ENCODE peak calls at places on chromosomes 5 and 9, in seven cellular contexts. Y is cardiac muscle cell; W is lower lobe of right lung; R is pancreas; J is brain microvascular endothelial cell; L is heart right ventricle; M is effector memory CD4-positive, alpha-beta T cell. Z is an unnamed sample.

GRCh38 chr5:111063709-111064322 is 7.7 kb upstream of the TSLP start:
- DNase-seq in Y (no peak), R (no peak), M (no peak), L (no peak), W (no peak), J (no peak), Z (no peak)

GRCh38 chr5:67806647-67807046 is 408.9 kb upstream of the PIK3R1 start:
- DNase-seq in L (no peak), R (no peak), W (no peak), Y (no peak), J (no peak), M (no peak), Z (no peak)

GRCh38 chr5:175282611-175283225 is 161.3 kb downstream of the DRD1 start:
- DNase-seq in M (no peak), J (no peak), R (no peak), Y (no peak), W (no peak), L (no peak), Z (no peak)

GRCh38 chr9:22813520-22813919 is 366.9 kb downstream of the DMRTA1 start:
- DNase-seq in Y (peak), W (no peak), M (no peak), L (no peak), R (no peak), J (no peak), Z (no peak)

GRCh38 chr9:73176450-73176875 is 24.8 kb downstream of the ANXA1 start:
- DNase-seq in L (no peak), J (no peak), M (no peak), W (no peak), Y (no peak), R (no peak), Z (no peak)

GRCh38 chr5:99070355-99070754 is 141.5 kb upstream of the CHD1 start:
- DNase-seq in W (no peak), L (no peak), M (no peak), J (no peak), Y (no peak), R (no peak), Z (no peak)

GRCh38 chr9:14349141-14349817 is 35.3 kb upstream of the NFIB start:
- DNase-seq in L (peak), W (no peak), Y (no peak), M (no peak), R (no peak), J (no peak), Z (no peak)

GRCh38 chr5:6574537-6574936 is 58.3 kb downstream of the NSUN2 start:
- DNase-seq in R (no peak), Y (no peak), M (no peak), J (no peak), W (no peak), L (no peak), Z (no peak)

GRCh38 chr5:123855630-123856029 is 343.7 kb downstream of the CSNK1G3 start:
- DNase-seq in J (no peak), M (no peak), Y (no peak), R (no peak), L (no peak), W (no peak), Z (no peak)

GRCh38 chr5:148961261-148962199 is 101.3 kb downstream of the SH3TC2 start:
- DNase-seq in M (no peak), W (no peak), R (no peak), L (no peak), J (no peak), Y (no peak), Z (no peak)

GRCh38 chr5:34762321-34762871 is 76.6 kb upstream of the TTC23L start:
- DNase-seq in J (no peak), M (no peak), L (peak), Y (no peak), R (no peak), W (no peak), Z (no peak)

GRCh38 chr9:32550046-32550608 is 2.0 kb upstream of the SMIM27 start:
- DNase-seq in L (no peak), M (no peak), R (no peak), W (no peak), J (peak), Y (peak), Z (no peak)

DNA sequence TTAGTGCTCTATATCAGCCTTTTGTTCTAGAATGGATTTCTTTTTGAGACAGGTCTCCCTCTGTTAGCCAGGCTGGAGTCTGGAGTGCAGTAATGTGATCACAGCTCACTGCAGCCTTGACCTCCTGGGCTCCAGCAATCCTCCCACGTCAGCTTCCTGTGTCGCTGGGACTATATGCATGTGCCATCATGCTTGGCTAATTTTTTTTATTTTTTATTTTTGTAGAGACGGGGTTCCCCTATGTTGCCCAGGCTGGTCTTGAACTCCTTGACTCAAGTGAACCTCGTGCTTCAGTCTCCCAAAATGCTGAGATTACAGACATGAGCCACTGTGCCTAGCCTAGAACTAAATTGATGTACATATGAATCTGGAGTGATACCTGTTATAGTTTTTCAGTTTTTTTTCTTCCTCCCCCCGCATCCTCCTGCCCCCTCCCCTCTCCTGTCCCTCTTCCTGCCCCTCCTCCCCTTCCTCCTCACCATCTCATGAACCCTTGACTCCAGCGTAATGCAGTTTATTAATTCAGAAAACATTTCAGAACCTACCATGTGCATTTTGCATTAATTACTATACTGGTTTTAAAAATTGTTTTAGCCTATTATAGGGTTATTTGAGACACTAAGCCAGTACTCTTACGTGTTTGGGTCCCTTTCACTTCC is 37.4 kb upstream of the TNFAIP8 start:
- DNase-seq in L (no peak), W (no peak), Y (no peak), R (no peak), M (peak), J (no peak), Z (no peak)
- H3K27ac ChIP-seq in L (no peak), W (no peak), Y (no peak), R (no peak), M (peak), J (no peak), Z (no peak)

GRCh38 chr5:55407059-55407684 is 99.4 kb downstream of the MTREX start:
- DNase-seq in L (peak), M (no peak), Y (peak), R (no peak), J (peak), W (no peak), Z (no peak)

GRCh38 chr5:55406292-55406691 is 98.5 kb downstream of the MTREX start:
- DNase-seq in Y (no peak), R (no peak), W (no peak), L (no peak), M (no peak), J (no peak), Z (no peak)

GRCh38 chr5:55407984-55408383 is 100.2 kb downstream of the MTREX start:
- DNase-seq in J (no peak), L (no peak), Y (no peak), W (no peak), R (no peak), M (no peak), Z (no peak)

GRCh38 chr5:55402199-55402598 is 94.4 kb downstream of the MTREX start:
- DNase-seq in L (no peak), W (no peak), Y (no peak), R (no peak), J (no peak), M (no peak), Z (no peak)
- H3K27ac ChIP-seq in L (no peak), W (no peak), Y (no peak), R (no peak), J (no peak), M (no peak), Z (no peak)

GRCh38 chr5:72013741-72014703 is 93.3 kb upstream of the MAP1B start:
- DNase-seq in M (no peak), J (peak), L (no peak), R (no peak), W (no peak), Y (peak), Z (no peak)
- H3K27ac ChIP-seq in M (no peak), J (no peak), L (no peak), R (no peak), W (no peak), Y (no peak), Z (no peak)

DNA sequence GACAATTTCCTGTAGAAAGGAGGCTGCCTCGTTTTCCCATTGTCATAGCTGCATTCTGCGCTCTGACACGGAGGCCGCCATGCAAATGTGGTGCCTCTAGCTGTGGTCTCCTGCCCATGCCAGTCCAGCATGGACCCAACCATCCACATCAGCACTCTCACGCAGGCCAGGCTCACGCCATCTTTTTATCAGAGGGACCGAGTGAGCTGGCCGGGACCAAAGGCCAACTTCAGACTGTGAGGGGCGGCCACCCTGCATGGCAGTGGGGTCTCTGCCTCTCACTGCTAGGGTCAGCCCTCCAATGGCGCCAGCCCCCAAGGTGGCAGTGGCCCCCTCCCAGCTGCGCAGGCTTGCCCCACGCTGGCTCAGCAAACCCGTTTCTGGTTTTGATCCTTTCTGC is 131.9 kb upstream of the LMX1B start:
- DNase-seq in W (peak), L (no peak), R (no peak), J (no peak), M (no peak), Y (no peak), Z (no peak)
- H3K27ac ChIP-seq in W (no peak), L (no peak), R (no peak), J (no peak), M (no peak), Y (no peak), Z (no peak)

GRCh38 chr5:169268019-169268418 is 32.9 kb downstream of the SLIT3 start:
- DNase-seq in R (no peak), L (no peak), J (no peak), Y (no peak), W (no peak), M (no peak), Z (no peak)
- H3K27ac ChIP-seq in R (no peak), L (no peak), J (no peak), Y (no peak), W (no peak), M (no peak), Z (no peak)